ENCODE peak calls at places on chromosomes 13 and 19, in nine cellular contexts. U, R, X, Z, T, S, O, C and I are unnamed samples.

GRCh38 chr19:13018037-13018914 is 23.0 kb downstream of the NFIX start:
- DNase-seq in U (peak), R (peak), X (no peak), Z (peak), T (peak), S (no peak), O (peak), C (peak), I (no peak)

GRCh38 chr19:58336820-58337219 is 10.0 kb downstream of the ZSCAN22 start:
- DNase-seq in U (no peak), R (no peak), X (peak), Z (no peak), T (no peak), S (no peak), O (no peak), C (no peak), I (no peak)

GRCh38 chr19:56838930-56839664 is 1.4 kb downstream of the PEG3 start:
- DNase-seq in U (peak), R (peak), X (peak), Z (peak), T (peak), S (peak), O (peak), C (peak), I (peak)

GRCh38 chr19:15294591-15294990 is 37.7 kb downstream of the BRD4 start:
- DNase-seq in U (no peak), R (peak), X (no peak), Z (no peak), T (no peak), S (no peak), O (peak), C (no peak), I (no peak)

GRCh38 chr19:54029930-54030490 is 33.7 kb downstream of the VSTM1 start:
- DNase-seq in U (no peak), R (peak), X (no peak), Z (no peak), T (no peak), S (peak), O (peak), C (peak), I (peak)

GRCh38 chr19:36136975-36137686 is 2.7 kb upstream of the CAPNS1 start:
- DNase-seq in U (peak), R (peak), X (peak), Z (peak), T (peak), S (no peak), O (peak), C (peak), I (peak)

GRCh38 chr19:13209797-13210775 is 59.9 kb downstream of the IER2 start:
- DNase-seq in U (no peak), R (no peak), X (no peak), Z (no peak), T (no peak), S (no peak), O (no peak), C (no peak), I (no peak)

GRCh38 chr19:55186080-55186479 is 6.0 kb upstream of the SYT5 start:
- DNase-seq in U (no peak), R (no peak), X (no peak), Z (no peak), T (peak), S (no peak), O (no peak), C (no peak), I (no peak)

GRCh38 chr19:14507704-14508246 is 10.4 kb downstream of the DNAJB1 start:
- DNase-seq in U (no peak), R (no peak), X (no peak), Z (no peak), T (no peak), S (no peak), O (peak), C (peak), I (no peak)

GRCh38 chr13:110290153-110290552 is 16.8 kb downstream of the COL4A1 start:
- DNase-seq in U (no peak), R (no peak), X (no peak), Z (no peak), T (no peak), S (no peak), O (no peak), C (no peak), I (no peak)

GRCh38 chr13:81302677-81303076 is 961.8 kb upstream of the SPRY2 start:
- DNase-seq in U (no peak), R (no peak), X (no peak), Z (no peak), T (no peak), S (no peak), O (no peak), C (no peak), I (no peak)

GRCh38 chr13:99949657-99950413 is 21.7 kb downstream of the ZIC5 start:
- DNase-seq in U (no peak), R (no peak), X (no peak), Z (no peak), T (no peak), S (no peak), O (no peak), C (no peak), I (no peak)

GRCh38 chr13:96816874-96817273 is 177.4 kb downstream of the OXGR1 start:
- DNase-seq in U (no peak), R (no peak), X (no peak), Z (no peak), T (no peak), S (no peak), O (no peak), C (no peak), I (no peak)

GRCh38 chr13:51112771-51113170 is 1.7 kb upstream of the C13orf42 start:
- DNase-seq in U (no peak), R (no peak), X (no peak), Z (no peak), T (no peak), S (no peak), O (no peak), C (no peak), I (no peak)

GRCh38 chr19:5099822-5100221 is 130.9 kb downstream of the KDM4B start:
- DNase-seq in U (no peak), R (no peak), X (no peak), Z (no peak), T (no peak), S (no peak), O (no peak), C (no peak), I (no peak)

GRCh38 chr19:47049307-47049700 is 880 bp upstream of the TMEM160 start:
- DNase-seq in U (no peak), R (no peak), X (no peak), Z (no peak), T (no peak), S (no peak), O (peak), C (no peak), I (no peak)

GRCh38 chr13:29508130-29508873 is 87.2 kb downstream of the SLC7A1 start:
- DNase-seq in U (peak), R (peak), X (peak), Z (peak), T (peak), S (peak), O (peak), C (peak), I (peak)

GRCh38 chr19:49422407-49423277 is 599 bp downstream of the PTH2 start:
- DNase-seq in U (peak), R (peak), X (peak), Z (no peak), T (no peak), S (no peak), O (no peak), C (peak), I (no peak)

GRCh38 chr19:30920238-30920637 is 429.0 kb downstream of the TSHZ3 start:
- DNase-seq in U (no peak), R (no peak), X (no peak), Z (no peak), T (no peak), S (no peak), O (no peak), C (no peak), I (no peak)

GRCh38 chr19:17676295-17676694 is 11.9 kb downstream of the UNC13A start:
- DNase-seq in U (no peak), R (no peak), X (no peak), Z (no peak), T (no peak), S (no peak), O (no peak), C (no peak), I (no peak)

GRCh38 chr19:17673937-17674799 is 14.0 kb downstream of the UNC13A start:
- DNase-seq in U (no peak), R (no peak), X (no peak), Z (no peak), T (no peak), S (no peak), O (no peak), C (no peak), I (no peak)

GRCh38 chr19:17677002-17677401 is 11.2 kb downstream of the UNC13A start:
- DNase-seq in U (no peak), R (no peak), X (no peak), Z (no peak), T (no peak), S (no peak), O (no peak), C (no peak), I (no peak)

GRCh38 chr19:17669419-17669818 is 18.7 kb downstream of the UNC13A start:
- DNase-seq in U (no peak), R (no peak), X (no peak), Z (no peak), T (no peak), S (no peak), O (no peak), C (no peak), I (no peak)

DNA sequence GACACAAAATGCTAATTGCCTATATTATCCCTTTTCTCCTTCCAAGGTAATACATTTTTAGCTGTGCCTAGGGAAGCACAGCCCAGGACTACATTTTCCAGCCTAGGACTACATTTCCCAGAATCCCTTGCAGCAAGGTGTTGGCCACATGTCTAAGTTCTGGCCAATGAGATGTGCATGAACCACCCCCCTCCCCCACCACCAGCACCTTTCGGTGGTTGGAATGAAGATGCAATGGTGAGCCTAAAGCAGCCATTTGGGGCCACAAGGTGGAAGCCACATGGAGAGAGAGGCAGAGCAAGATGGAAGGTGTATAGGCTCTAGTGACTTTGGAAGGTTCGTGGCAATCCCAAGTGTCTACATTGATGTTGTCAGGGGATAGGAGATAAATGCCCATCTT is 16.2 kb downstream of the UNC13A start:
- DNase-seq in U (no peak), R (no peak), X (no peak), Z (no peak), T (no peak), S (no peak), O (peak), C (peak), I (no peak)
- H3K4me3 ChIP-seq in U (no peak), R (no peak), X (no peak), Z (no peak), T (no peak), S (no peak), O (no peak), C (no peak), I (no peak)

GRCh38 chr13:113123226-113124150 is 889 bp downstream of the F10 start:
- DNase-seq in U (no peak), R (no peak), X (peak), Z (peak), T (no peak), S (no peak), O (no peak), C (no peak), I (no peak)
- H3K4me3 ChIP-seq in U (peak), R (peak), X (no peak), Z (peak), T (peak), S (no peak), O (no peak), C (no peak), I (no peak)

GRCh38 chr19:16360738-16361137 is 36.1 kb downstream of the KLF2 start:
- DNase-seq in U (no peak), R (no peak), X (no peak), Z (no peak), T (no peak), S (no peak), O (no peak), C (no peak), I (no peak)
- H3K4me3 ChIP-seq in U (no peak), R (no peak), X (no peak), Z (no peak), T (no peak), S (peak), O (no peak), C (no peak), I (no peak)

GRCh38 chr13:46743191-46743590 is 53.8 kb downstream of the ESD start:
- DNase-seq in U (no peak), R (no peak), X (no peak), Z (no peak), T (no peak), S (no peak), O (peak), C (no peak), I (no peak)

GRCh38 chr13:46745062-46745461 is 51.9 kb downstream of the ESD start:
- DNase-seq in U (no peak), R (no peak), X (no peak), Z (no peak), T (no peak), S (no peak), O (no peak), C (no peak), I (no peak)

GRCh38 chr13:46748300-46748699 is 48.7 kb downstream of the ESD start:
- DNase-seq in U (no peak), R (no peak), X (no peak), Z (no peak), T (no peak), S (no peak), O (no peak), C (no peak), I (no peak)

GRCh38 chr13:46749951-46750350 is 47.0 kb downstream of the ESD start:
- DNase-seq in U (no peak), R (no peak), X (no peak), Z (no peak), T (no peak), S (no peak), O (no peak), C (no peak), I (no peak)

DNA sequence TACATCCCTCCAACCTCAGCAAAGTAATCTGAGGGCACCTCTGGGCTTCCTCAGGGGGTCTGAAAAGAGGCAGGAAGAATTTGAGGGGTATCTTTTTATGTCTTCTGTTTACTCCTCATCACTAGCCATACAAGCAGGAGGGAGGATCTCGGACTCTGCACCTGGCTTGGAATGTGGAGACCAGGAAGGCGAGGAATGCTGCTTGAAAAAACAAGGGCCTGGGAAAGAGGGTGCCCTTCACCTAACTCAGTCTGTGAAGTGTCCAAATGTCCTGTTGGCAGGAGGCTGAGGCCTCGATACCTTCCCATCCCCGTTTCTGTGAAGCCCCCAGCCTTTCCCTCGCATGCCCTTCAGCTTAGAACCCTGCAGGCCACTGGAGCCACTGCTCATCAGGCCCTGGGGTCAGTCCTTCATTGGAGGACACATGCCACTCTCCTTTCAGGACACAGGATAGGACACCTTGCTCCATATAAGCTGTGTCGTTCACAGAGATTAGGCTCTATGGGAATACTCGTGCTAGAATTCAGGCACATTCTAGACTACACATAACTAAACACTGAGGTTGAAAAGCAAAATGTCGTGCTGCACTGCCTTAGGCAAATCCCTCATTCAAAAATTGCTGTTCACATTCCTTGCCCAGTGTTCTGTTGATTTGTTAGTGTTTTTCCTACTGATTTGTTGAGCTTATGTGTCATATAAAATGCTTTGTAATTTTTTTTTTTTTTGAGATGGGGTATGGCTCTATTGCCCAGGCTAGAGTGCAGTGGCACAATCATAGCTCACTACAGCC is 49.7 kb downstream of the ESD start:
- DNase-seq in U (no peak), R (no peak), X (no peak), Z (no peak), T (no peak), S (no peak), O (no peak), C (no peak), I (no peak)
- H3K4me3 ChIP-seq in U (no peak), R (no peak), X (no peak), Z (no peak), T (no peak), S (no peak), O (no peak), C (no peak), I (no peak)

GRCh38 chr13:113043931-113044330 is 61.7 kb upstream of the F7 start:
- DNase-seq in U (no peak), R (no peak), X (no peak), Z (no peak), T (peak), S (no peak), O (no peak), C (no peak), I (no peak)

GRCh38 chr13:113046066-113046882 is 59.3 kb upstream of the F7 start:
- DNase-seq in U (peak), R (no peak), X (no peak), Z (no peak), T (peak), S (no peak), O (no peak), C (no peak), I (no peak)

GRCh38 chr13:113045214-113046007 is 60.2 kb upstream of the F7 start:
- DNase-seq in U (no peak), R (peak), X (no peak), Z (no peak), T (peak), S (no peak), O (no peak), C (no peak), I (peak)

GRCh38 chr13:113043001-113043630 is 62.5 kb upstream of the F7 start:
- DNase-seq in U (no peak), R (no peak), X (no peak), Z (no peak), T (peak), S (no peak), O (no peak), C (no peak), I (peak)

GRCh38 chr13:113044431-113045114 is 61.0 kb upstream of the F7 start:
- DNase-seq in U (no peak), R (no peak), X (no peak), Z (no peak), T (peak), S (no peak), O (no peak), C (no peak), I (peak)
- H3K4me3 ChIP-seq in U (peak), R (no peak), X (no peak), Z (no peak), T (no peak), S (no peak), O (no peak), C (no peak), I (no peak)

GRCh38 chr19:50962245-50962644 is 7.1 kb downstream of the KLK6 start:
- DNase-seq in U (no peak), R (no peak), X (no peak), Z (no peak), T (no peak), S (no peak), O (no peak), C (no peak), I (no peak)

GRCh38 chr19:50963381-50963780 is 6.0 kb downstream of the KLK6 start:
- DNase-seq in U (no peak), R (no peak), X (no peak), Z (no peak), T (no peak), S (no peak), O (no peak), C (no peak), I (no peak)

GRCh38 chr19:50957587-50957986 is 4.7 kb upstream of the KLK5 start:
- DNase-seq in U (no peak), R (no peak), X (no peak), Z (no peak), T (no peak), S (no peak), O (no peak), C (no peak), I (no peak)

GRCh38 chr19:50964266-50964665 is 5.1 kb downstream of the KLK6 start:
- DNase-seq in U (no peak), R (no peak), X (no peak), Z (no peak), T (no peak), S (no peak), O (no peak), C (no peak), I (no peak)

DNA sequence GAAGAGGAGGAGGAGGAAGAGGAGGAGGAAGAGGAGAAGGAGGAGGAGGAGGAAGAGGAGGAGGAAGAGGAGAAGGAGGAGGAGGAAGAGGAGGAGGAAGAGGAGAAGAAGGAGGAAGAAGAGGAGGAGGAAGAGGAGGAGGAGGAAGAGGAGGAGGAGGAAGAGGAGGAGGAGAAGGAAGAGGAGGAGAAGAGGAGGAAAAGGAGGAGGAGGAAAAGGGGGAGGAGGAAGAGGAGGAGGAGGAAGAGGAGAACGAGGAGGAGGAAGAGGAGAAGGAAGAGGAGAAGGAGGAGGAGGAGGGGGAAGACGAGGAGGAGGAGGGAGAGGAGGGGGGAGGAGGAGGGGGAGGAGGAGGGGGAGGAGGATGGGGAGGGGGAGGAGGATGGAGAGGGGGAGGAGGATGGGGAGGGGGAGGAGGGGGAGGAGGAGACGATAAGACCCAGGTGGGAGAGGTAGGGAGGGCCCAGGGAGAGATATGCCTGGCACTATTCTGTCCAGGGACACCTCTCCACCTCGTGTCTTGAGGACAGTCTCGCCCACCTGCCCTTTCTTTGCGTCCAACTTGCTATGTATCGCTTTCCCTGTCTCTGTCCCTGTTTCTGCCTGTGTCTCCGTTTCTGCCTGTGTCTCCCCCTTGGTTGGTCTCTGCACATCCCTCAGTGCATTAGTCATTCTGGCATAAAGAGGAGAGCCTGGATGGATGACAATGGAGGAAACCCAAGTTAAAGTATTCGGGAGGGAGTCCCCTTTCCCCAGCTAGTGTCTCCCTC is 7.1 kb upstream of the KLK5 start:
- DNase-seq in U (no peak), R (no peak), X (no peak), Z (no peak), T (no peak), S (no peak), O (no peak), C (no peak), I (peak)
- H3K4me3 ChIP-seq in U (no peak), R (no peak), X (no peak), Z (no peak), T (no peak), S (no peak), O (no peak), C (no peak), I (no peak)

GRCh38 chr13:23378009-23378632 is 55.4 kb downstream of the SACS start:
- DNase-seq in U (no peak), R (no peak), X (no peak), Z (no peak), T (no peak), S (peak), O (peak), C (peak), I (no peak)

GRCh38 chr13:23380534-23380933 is 53.0 kb downstream of the SACS start:
- DNase-seq in U (no peak), R (no peak), X (no peak), Z (no peak), T (no peak), S (no peak), O (peak), C (no peak), I (no peak)

GRCh38 chr13:23375007-23375971 is 58.2 kb downstream of the SACS start:
- DNase-seq in U (peak), R (peak), X (peak), Z (peak), T (peak), S (peak), O (peak), C (peak), I (peak)

GRCh38 chr13:23381877-23382276 is 51.6 kb downstream of the SACS start:
- DNase-seq in U (no peak), R (no peak), X (no peak), Z (no peak), T (no peak), S (no peak), O (peak), C (peak), I (no peak)

DNA sequence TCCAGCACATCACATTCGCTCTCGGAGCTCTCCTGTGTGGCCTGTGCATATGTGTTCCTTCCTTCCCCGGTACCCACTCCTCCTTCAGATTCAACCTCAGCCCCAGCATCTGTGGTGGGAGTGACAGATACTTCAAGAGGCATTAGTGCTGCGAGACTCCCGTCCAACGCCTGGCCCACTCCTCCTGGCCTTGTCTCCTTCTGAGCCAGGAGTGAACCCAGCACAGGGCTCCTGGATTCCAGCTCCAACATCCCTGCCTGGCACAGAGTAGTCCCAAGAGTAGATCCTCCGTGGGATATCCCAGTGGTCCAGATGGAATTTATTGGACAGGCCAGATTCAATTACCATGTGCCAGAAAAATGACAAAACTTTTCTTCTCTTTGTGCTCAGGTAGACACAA is 55.9 kb downstream of the SACS start:
- DNase-seq in U (no peak), R (no peak), X (peak), Z (no peak), T (no peak), S (no peak), O (no peak), C (no peak), I (no peak)
- H3K4me3 ChIP-seq in U (peak), R (peak), X (no peak), Z (no peak), T (no peak), S (peak), O (no peak), C (no peak), I (no peak)